ENCODE peak calls at places on chromosomes 3 and 15, in eight cellular contexts. One of them, this sample, is unnamed.
A peak's percentile ranks its signal among the peaks of the same experiment; 100 is the strongest.

GRCh38 chr15:45548753-45549520 is 26.4 kb upstream of the SLC30A4 start:
- DNase-seq in progenitor cell of endocrine pancreas: no peak
- DNase-seq in EL: no peak
- DNase-seq in GM20000: no peak
- DNase-seq in pulmonary artery endothelial cell: no peak
- DNase-seq in AML-193: no peak
- DNase-seq in DMS 273 treated with DMSO at 0.1 percent for 48 hours: no peak
- DNase-seq in T-helper 1 cell: no peak
- DNase-seq in this sample: no peak

GRCh38 chr3:128222771-128223386 is 69.6 kb downstream of the EEFSEC start:
- DNase-seq in GM20000: no peak
- DNase-seq in EL: peak; percentile 27
- DNase-seq in pulmonary artery endothelial cell: no peak
- DNase-seq in progenitor cell of endocrine pancreas: no peak
- DNase-seq in DMS 273 treated with DMSO at 0.1 percent for 48 hours: no peak
- DNase-seq in T-helper 1 cell: no peak
- DNase-seq in AML-193: peak; percentile 56
- DNase-seq in this sample: no peak

GRCh38 chr3:193744822-193745684 is 152.0 kb downstream of the OPA1 start:
- DNase-seq in EL: no peak
- DNase-seq in pulmonary artery endothelial cell: no peak
- DNase-seq in T-helper 1 cell: no peak
- DNase-seq in GM20000: no peak
- DNase-seq in progenitor cell of endocrine pancreas: no peak
- DNase-seq in DMS 273 treated with DMSO at 0.1 percent for 48 hours: no peak
- DNase-seq in AML-193: no peak
- DNase-seq in this sample: peak; percentile 68

GRCh38 chr15:58108117-58108516 is 30.1 kb upstream of the AQP9 start:
- DNase-seq in DMS 273 treated with DMSO at 0.1 percent for 48 hours: no peak
- DNase-seq in T-helper 1 cell: no peak
- DNase-seq in progenitor cell of endocrine pancreas: no peak
- DNase-seq in EL: no peak
- DNase-seq in pulmonary artery endothelial cell: no peak
- DNase-seq in AML-193: no peak
- DNase-seq in GM20000: no peak
- DNase-seq in this sample: no peak

GRCh38 chr3:120622870-120623718 is 27.0 kb downstream of the NDUFB4 start:
- DNase-seq in AML-193: no peak
- DNase-seq in pulmonary artery endothelial cell: no peak
- DNase-seq in progenitor cell of endocrine pancreas: no peak
- DNase-seq in EL: peak; percentile 88
- DNase-seq in T-helper 1 cell: no peak
- DNase-seq in DMS 273 treated with DMSO at 0.1 percent for 48 hours: no peak
- DNase-seq in GM20000: no peak
- DNase-seq in this sample: peak; percentile 36

GRCh38 chr3:133925960-133926735 is 30.5 kb upstream of the RAB6B start:
- DNase-seq in T-helper 1 cell: no peak
- DNase-seq in pulmonary artery endothelial cell: no peak
- DNase-seq in AML-193: no peak
- DNase-seq in progenitor cell of endocrine pancreas: no peak
- DNase-seq in DMS 273 treated with DMSO at 0.1 percent for 48 hours: no peak
- DNase-seq in EL: no peak
- DNase-seq in GM20000: no peak
- DNase-seq in this sample: no peak

GRCh38 chr15:80545078-80545477 is 140.9 kb downstream of the ARNT2 start:
- DNase-seq in DMS 273 treated with DMSO at 0.1 percent for 48 hours: no peak
- DNase-seq in T-helper 1 cell: no peak
- DNase-seq in EL: no peak
- DNase-seq in AML-193: no peak
- DNase-seq in pulmonary artery endothelial cell: no peak
- DNase-seq in GM20000: no peak
- DNase-seq in progenitor cell of endocrine pancreas: no peak
- DNase-seq in this sample: no peak

GRCh38 chr3:16071246-16071645 is 103.2 kb upstream of the GALNT15 start:
- DNase-seq in progenitor cell of endocrine pancreas: no peak
- DNase-seq in pulmonary artery endothelial cell: no peak
- DNase-seq in AML-193: no peak
- DNase-seq in GM20000: no peak
- DNase-seq in T-helper 1 cell: no peak
- DNase-seq in EL: no peak
- DNase-seq in DMS 273 treated with DMSO at 0.1 percent for 48 hours: no peak
- DNase-seq in this sample: no peak

GRCh38 chr3:100076544-100077529 is 37.5 kb downstream of the FILIP1L start:
- DNase-seq in AML-193: no peak
- DNase-seq in progenitor cell of endocrine pancreas: no peak
- DNase-seq in T-helper 1 cell: no peak
- DNase-seq in pulmonary artery endothelial cell: no peak
- DNase-seq in EL: no peak
- DNase-seq in DMS 273 treated with DMSO at 0.1 percent for 48 hours: no peak
- DNase-seq in GM20000: no peak
- DNase-seq in this sample: peak; percentile 92

GRCh38 chr15:81544385-81544784 is 170.4 kb upstream of the TMC3 start:
- DNase-seq in AML-193: no peak
- DNase-seq in GM20000: no peak
- DNase-seq in T-helper 1 cell: no peak
- DNase-seq in progenitor cell of endocrine pancreas: no peak
- DNase-seq in DMS 273 treated with DMSO at 0.1 percent for 48 hours: no peak
- DNase-seq in EL: no peak
- DNase-seq in pulmonary artery endothelial cell: no peak
- DNase-seq in this sample: no peak

GRCh38 chr3:143529018-143529478 is 319.2 kb downstream of the SLC9A9 start:
- DNase-seq in GM20000: peak; percentile 42
- DNase-seq in T-helper 1 cell: no peak
- DNase-seq in pulmonary artery endothelial cell: no peak
- DNase-seq in progenitor cell of endocrine pancreas: no peak
- DNase-seq in EL: no peak
- DNase-seq in DMS 273 treated with DMSO at 0.1 percent for 48 hours: no peak
- DNase-seq in AML-193: no peak
- DNase-seq in this sample: no peak

GRCh38 chr15:33693166-33693830 is 275.0 kb upstream of the CHRM5 start:
- DNase-seq in EL: no peak
- DNase-seq in pulmonary artery endothelial cell: no peak
- DNase-seq in DMS 273 treated with DMSO at 0.1 percent for 48 hours: no peak
- DNase-seq in AML-193: no peak
- DNase-seq in T-helper 1 cell: no peak
- DNase-seq in GM20000: no peak
- DNase-seq in progenitor cell of endocrine pancreas: no peak
- DNase-seq in this sample: no peak

GRCh38 chr15:95929232-95929846 is 401.2 kb upstream of the NR2F2 start:
- DNase-seq in progenitor cell of endocrine pancreas: no peak
- DNase-seq in T-helper 1 cell: no peak
- DNase-seq in GM20000: peak; percentile 16
- DNase-seq in pulmonary artery endothelial cell: no peak
- DNase-seq in DMS 273 treated with DMSO at 0.1 percent for 48 hours: no peak
- DNase-seq in EL: no peak
- DNase-seq in AML-193: peak; percentile 89
- DNase-seq in this sample: peak; percentile 84

GRCh38 chr3:43338295-43338694 is 52.0 kb downstream of the SNRK start:
- DNase-seq in GM20000: no peak
- DNase-seq in pulmonary artery endothelial cell: no peak
- DNase-seq in DMS 273 treated with DMSO at 0.1 percent for 48 hours: no peak
- DNase-seq in progenitor cell of endocrine pancreas: no peak
- DNase-seq in AML-193: no peak
- DNase-seq in EL: no peak
- DNase-seq in T-helper 1 cell: no peak
- DNase-seq in this sample: peak; percentile 45

GRCh38 chr3:146598486-146598885 is 6.7 kb downstream of the PLSCR5 start:
- DNase-seq in GM20000: no peak
- DNase-seq in EL: peak; percentile 31
- DNase-seq in T-helper 1 cell: no peak
- DNase-seq in DMS 273 treated with DMSO at 0.1 percent for 48 hours: peak; percentile 87
- DNase-seq in AML-193: no peak
- DNase-seq in progenitor cell of endocrine pancreas: no peak
- DNase-seq in pulmonary artery endothelial cell: no peak
- DNase-seq in this sample: no peak

GRCh38 chr3:105686324-105686897 is 182.4 kb downstream of the CBLB start:
- DNase-seq in EL: peak; percentile 8
- DNase-seq in GM20000: peak; percentile 18
- DNase-seq in DMS 273 treated with DMSO at 0.1 percent for 48 hours: no peak
- DNase-seq in progenitor cell of endocrine pancreas: no peak
- DNase-seq in pulmonary artery endothelial cell: no peak
- DNase-seq in T-helper 1 cell: no peak
- DNase-seq in AML-193: peak; percentile 39
- DNase-seq in this sample: peak; percentile 45

GRCh38 chr15:91125162-91125561 is 25.1 kb downstream of the SV2B start:
- DNase-seq in progenitor cell of endocrine pancreas: no peak
- DNase-seq in GM20000: no peak
- DNase-seq in T-helper 1 cell: no peak
- DNase-seq in AML-193: no peak
- DNase-seq in EL: no peak
- DNase-seq in pulmonary artery endothelial cell: no peak
- DNase-seq in DMS 273 treated with DMSO at 0.1 percent for 48 hours: no peak
- DNase-seq in this sample: no peak

GRCh38 chr3:171495413-171495812 is 35.2 kb upstream of the TNIK start:
- DNase-seq in AML-193: no peak
- DNase-seq in progenitor cell of endocrine pancreas: no peak
- DNase-seq in T-helper 1 cell: no peak
- DNase-seq in GM20000: no peak
- DNase-seq in DMS 273 treated with DMSO at 0.1 percent for 48 hours: no peak
- DNase-seq in pulmonary artery endothelial cell: no peak
- DNase-seq in EL: no peak
- DNase-seq in this sample: no peak

GRCh38 chr15:101540480-101541239 is 51.2 kb upstream of the PCSK6 start:
- DNase-seq in AML-193: no peak
- DNase-seq in T-helper 1 cell: no peak
- DNase-seq in EL: no peak
- DNase-seq in progenitor cell of endocrine pancreas: no peak
- DNase-seq in GM20000: no peak
- DNase-seq in pulmonary artery endothelial cell: no peak
- DNase-seq in DMS 273 treated with DMSO at 0.1 percent for 48 hours: no peak
- DNase-seq in this sample: no peak

GRCh38 chr3:171005648-171006047 is 20.9 kb downstream of the SLC2A2 start:
- DNase-seq in pulmonary artery endothelial cell: no peak
- DNase-seq in T-helper 1 cell: no peak
- DNase-seq in DMS 273 treated with DMSO at 0.1 percent for 48 hours: no peak
- DNase-seq in EL: peak; percentile 78
- DNase-seq in progenitor cell of endocrine pancreas: no peak
- DNase-seq in GM20000: no peak
- DNase-seq in AML-193: no peak
- DNase-seq in this sample: no peak

GRCh38 chr15:62999923-63000484 is 42.5 kb upstream of the TPM1 start:
- DNase-seq in GM20000: no peak
- DNase-seq in DMS 273 treated with DMSO at 0.1 percent for 48 hours: no peak
- DNase-seq in AML-193: no peak
- DNase-seq in EL: no peak
- DNase-seq in T-helper 1 cell: no peak
- DNase-seq in pulmonary artery endothelial cell: no peak
- DNase-seq in progenitor cell of endocrine pancreas: no peak
- DNase-seq in this sample: no peak

GRCh38 chr3:20141841-20142240 is 44.2 kb downstream of the SGO1 start:
- DNase-seq in T-helper 1 cell: no peak
- DNase-seq in AML-193: no peak
- DNase-seq in EL: no peak
- DNase-seq in DMS 273 treated with DMSO at 0.1 percent for 48 hours: no peak
- DNase-seq in progenitor cell of endocrine pancreas: no peak
- DNase-seq in GM20000: no peak
- DNase-seq in pulmonary artery endothelial cell: no peak
- DNase-seq in this sample: peak; percentile 73

GRCh38 chr3:41933154-41933676 is 28.7 kb downstream of the ULK4 start:
- DNase-seq in pulmonary artery endothelial cell: no peak
- DNase-seq in T-helper 1 cell: no peak
- DNase-seq in DMS 273 treated with DMSO at 0.1 percent for 48 hours: no peak
- DNase-seq in AML-193: no peak
- DNase-seq in progenitor cell of endocrine pancreas: no peak
- DNase-seq in GM20000: no peak
- DNase-seq in EL: peak; percentile 85
- DNase-seq in this sample: peak; percentile 90

GRCh38 chr3:25782938-25783660 is at the start of gene NGLY1:
- DNase-seq in EL: peak; percentile 82
- DNase-seq in progenitor cell of endocrine pancreas: peak; percentile 82
- DNase-seq in AML-193: peak; percentile 85
- DNase-seq in pulmonary artery endothelial cell: peak; percentile 30
- DNase-seq in GM20000: peak; percentile 91
- DNase-seq in T-helper 1 cell: peak; percentile 78
- DNase-seq in DMS 273 treated with DMSO at 0.1 percent for 48 hours: no peak
- DNase-seq in this sample: peak; percentile 70

GRCh38 chr15:20341901-20342605 is 199.5 kb downstream of the GOLGA6L6 start:
- DNase-seq in progenitor cell of endocrine pancreas: peak; percentile 85
- DNase-seq in AML-193: no peak
- DNase-seq in pulmonary artery endothelial cell: no peak
- DNase-seq in DMS 273 treated with DMSO at 0.1 percent for 48 hours: no peak
- DNase-seq in T-helper 1 cell: peak; percentile 78
- DNase-seq in GM20000: peak; percentile 72
- DNase-seq in EL: no peak
- DNase-seq in this sample: no peak

GRCh38 chr3:180571831-180572578 is 30.0 kb upstream of the TTC14 start:
- DNase-seq in T-helper 1 cell: no peak
- DNase-seq in DMS 273 treated with DMSO at 0.1 percent for 48 hours: no peak
- DNase-seq in GM20000: no peak
- DNase-seq in AML-193: no peak
- DNase-seq in EL: peak; percentile 2
- DNase-seq in progenitor cell of endocrine pancreas: no peak
- DNase-seq in pulmonary artery endothelial cell: no peak
- DNase-seq in this sample: no peak

GRCh38 chr15:86183765-86184491 is 104.3 kb downstream of the AGBL1 start:
- DNase-seq in GM20000: no peak
- DNase-seq in progenitor cell of endocrine pancreas: no peak
- DNase-seq in pulmonary artery endothelial cell: no peak
- DNase-seq in DMS 273 treated with DMSO at 0.1 percent for 48 hours: peak; percentile 23
- DNase-seq in T-helper 1 cell: no peak
- DNase-seq in AML-193: no peak
- DNase-seq in EL: no peak
- DNase-seq in this sample: no peak

GRCh38 chr3:139653582-139653981 is 24.2 kb downstream of the NMNAT3 start:
- DNase-seq in progenitor cell of endocrine pancreas: no peak
- DNase-seq in T-helper 1 cell: no peak
- DNase-seq in pulmonary artery endothelial cell: no peak
- DNase-seq in EL: no peak
- DNase-seq in AML-193: no peak
- DNase-seq in DMS 273 treated with DMSO at 0.1 percent for 48 hours: no peak
- DNase-seq in GM20000: no peak
- DNase-seq in this sample: no peak

GRCh38 chr3:136237103-136237502 is 13.0 kb upstream of the PCCB start:
- DNase-seq in progenitor cell of endocrine pancreas: no peak
- DNase-seq in EL: no peak
- DNase-seq in pulmonary artery endothelial cell: no peak
- DNase-seq in DMS 273 treated with DMSO at 0.1 percent for 48 hours: no peak
- DNase-seq in GM20000: no peak
- DNase-seq in T-helper 1 cell: no peak
- DNase-seq in AML-193: no peak
- DNase-seq in this sample: no peak

GRCh38 chr3:156149781-156150375 is 29.5 kb downstream of the KCNAB1 start:
- DNase-seq in DMS 273 treated with DMSO at 0.1 percent for 48 hours: no peak
- DNase-seq in pulmonary artery endothelial cell: no peak
- DNase-seq in AML-193: no peak
- DNase-seq in GM20000: no peak
- DNase-seq in EL: no peak
- DNase-seq in progenitor cell of endocrine pancreas: no peak
- DNase-seq in T-helper 1 cell: no peak
- DNase-seq in this sample: no peak

GRCh38 chr3:185658504-185658912 is 72.4 kb downstream of the SENP2 start:
- DNase-seq in GM20000: no peak
- DNase-seq in AML-193: no peak
- DNase-seq in EL: peak; percentile 99
- DNase-seq in progenitor cell of endocrine pancreas: no peak
- DNase-seq in T-helper 1 cell: no peak
- DNase-seq in pulmonary artery endothelial cell: peak; percentile 73
- DNase-seq in DMS 273 treated with DMSO at 0.1 percent for 48 hours: no peak
- DNase-seq in this sample: peak; percentile 99

GRCh38 chr3:15645246-15645645 is 43.7 kb downstream of the BTD start:
- DNase-seq in AML-193: no peak
- DNase-seq in T-helper 1 cell: no peak
- DNase-seq in pulmonary artery endothelial cell: no peak
- DNase-seq in EL: no peak
- DNase-seq in DMS 273 treated with DMSO at 0.1 percent for 48 hours: no peak
- DNase-seq in GM20000: no peak
- DNase-seq in progenitor cell of endocrine pancreas: no peak
- DNase-seq in this sample: no peak

GRCh38 chr15:51046799-51047449 is 47.8 kb downstream of the TNFAIP8L3 start:
- DNase-seq in progenitor cell of endocrine pancreas: no peak
- DNase-seq in DMS 273 treated with DMSO at 0.1 percent for 48 hours: no peak
- DNase-seq in GM20000: no peak
- DNase-seq in AML-193: no peak
- DNase-seq in T-helper 1 cell: no peak
- DNase-seq in EL: peak; percentile 17
- DNase-seq in pulmonary artery endothelial cell: no peak
- DNase-seq in this sample: no peak

GRCh38 chr3:126117786-126118185 is 33.9 kb upstream of the SLC41A3 start:
- DNase-seq in EL: no peak
- DNase-seq in pulmonary artery endothelial cell: no peak
- DNase-seq in GM20000: no peak
- DNase-seq in DMS 273 treated with DMSO at 0.1 percent for 48 hours: no peak
- DNase-seq in progenitor cell of endocrine pancreas: peak; percentile 6
- DNase-seq in T-helper 1 cell: no peak
- DNase-seq in AML-193: no peak
- DNase-seq in this sample: no peak

This sample was measured in amniotic epithelial cell.